ENCODE peak calls at places on chromosomes 11 and 22, in six cellular contexts. R, L, P, T, N and C are unnamed samples.
A peak's percentile ranks its signal among the peaks of the same experiment; 100 is the strongest.

GRCh38 chr22:24801906-24802504 is 4.0 kb upstream of the SGSM1 start:
- DNase-seq in R (no peak), L (no peak), P (no peak), T (no peak), N (no peak), C (no peak)

GRCh38 chr11:95282337-95282751 is 51.3 kb upstream of the SESN3 start:
- DNase-seq in R (no peak), L (no peak), P (no peak), T (no peak), N (no peak), C (no peak)

GRCh38 chr22:37077802-37078448 is 26.4 kb downstream of the KCTD17 start:
- DNase-seq in R (peak; percentile 62), L (no peak), P (no peak), T (peak; percentile 26), N (peak; percentile 71), C (peak; percentile 92)

GRCh38 chr11:64131657-64132387 is 34.1 kb downstream of the MACROD1 start:
- DNase-seq in R (no peak), L (no peak), P (no peak), T (no peak), N (no peak), C (no peak)

GRCh38 chr22:49391436-49391835 is 436.2 kb downstream of the BRD1 start:
- DNase-seq in R (no peak), L (no peak), P (peak; percentile 34), T (no peak), N (peak; percentile 9), C (peak; percentile 74)

GRCh38 chr11:17574799-17575144 is 27.7 kb downstream of the OTOG start:
- DNase-seq in R (no peak), L (no peak), P (peak; percentile 25), T (no peak), N (peak; percentile 9), C (peak; percentile 82)

GRCh38 chr11:27440090-27440489 is 32.5 kb downstream of the LGR4 start:
- DNase-seq in R (no peak), L (no peak), P (no peak), T (no peak), N (no peak), C (no peak)

GRCh38 chr11:6516865-6517264 is 19.8 kb downstream of the DNHD1 start:
- DNase-seq in R (no peak), L (no peak), P (no peak), T (no peak), N (no peak), C (no peak)

GRCh38 chr11:117486059-117486458 is 158.4 kb downstream of the CEP164 start:
- DNase-seq in R (no peak), L (no peak), P (no peak), T (no peak), N (no peak), C (no peak)

GRCh38 chr11:92440701-92441338 is 216.2 kb downstream of the FAT3 start:
- DNase-seq in R (no peak), L (no peak), P (no peak), T (no peak), N (no peak), C (no peak)

GRCh38 chr22:38435010-38435409 is 20.0 kb downstream of the KCNJ4 start:
- DNase-seq in R (no peak), L (no peak), P (no peak), T (no peak), N (no peak), C (no peak)

DNA sequence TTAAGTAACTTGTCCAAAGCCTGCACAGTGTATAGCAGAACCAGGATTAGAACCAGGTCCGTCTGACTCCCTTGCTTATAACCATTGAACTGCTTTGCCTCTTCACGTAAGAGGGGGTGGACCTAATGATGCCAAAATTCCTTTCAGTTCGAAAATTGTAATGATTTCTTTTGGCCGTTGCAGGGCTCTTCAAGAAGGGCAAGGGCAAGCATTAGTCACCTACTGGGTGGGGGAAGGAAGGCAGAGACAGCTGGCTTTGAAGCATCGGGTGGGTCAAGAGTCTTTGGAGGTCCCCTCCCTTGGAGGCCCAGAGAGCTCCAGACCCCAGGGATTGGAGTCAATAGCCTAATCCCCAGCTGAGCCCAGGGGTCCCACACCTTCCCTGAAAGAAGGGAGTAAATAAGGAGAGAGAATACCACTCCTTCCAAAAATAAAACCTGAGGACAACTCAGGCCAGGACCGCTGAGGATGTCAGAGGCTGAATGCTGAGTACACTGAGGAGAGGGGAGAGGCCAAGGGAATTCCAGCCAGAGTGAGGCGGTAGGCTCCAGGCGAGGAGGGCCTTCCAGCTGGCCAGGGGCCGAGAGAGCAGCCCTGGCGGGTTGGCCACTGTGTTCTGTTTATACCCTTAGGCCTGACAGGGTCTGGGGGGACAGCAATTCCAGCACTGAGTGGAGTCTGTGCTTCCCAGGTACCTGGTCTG is 14.1 kb downstream of the CREB3L1 start:
- DNase-seq in R (no peak), L (no peak), P (no peak), T (no peak), N (no peak), C (no peak)
- TF ChIP-seq CTCF in R (no peak), L (no peak), P (no peak), T (no peak), N (no peak), C (no peak)

GRCh38 chr22:40509401-40510134 is 127.0 kb downstream of the MRTFA start:
- DNase-seq in R (peak; percentile 67), L (no peak), P (no peak), T (no peak), N (no peak), C (peak; percentile 57)
- TF ChIP-seq POLR2A in R (no peak), L (no peak), P (no peak), T (no peak), N (no peak), C (no peak)

GRCh38 chr11:120401506-120401905 is 65.3 kb downstream of the ARHGEF12 start:
- DNase-seq in R (no peak), L (no peak), P (no peak), T (no peak), N (no peak), C (no peak)
- H3K4me3 ChIP-seq in R (no peak overlapping the region), L (no peak overlapping the region), P (no peak overlapping the region), T (no peak overlapping the region), N (peak overlapping the region; percentile 13), C (no peak overlapping the region)

DNA sequence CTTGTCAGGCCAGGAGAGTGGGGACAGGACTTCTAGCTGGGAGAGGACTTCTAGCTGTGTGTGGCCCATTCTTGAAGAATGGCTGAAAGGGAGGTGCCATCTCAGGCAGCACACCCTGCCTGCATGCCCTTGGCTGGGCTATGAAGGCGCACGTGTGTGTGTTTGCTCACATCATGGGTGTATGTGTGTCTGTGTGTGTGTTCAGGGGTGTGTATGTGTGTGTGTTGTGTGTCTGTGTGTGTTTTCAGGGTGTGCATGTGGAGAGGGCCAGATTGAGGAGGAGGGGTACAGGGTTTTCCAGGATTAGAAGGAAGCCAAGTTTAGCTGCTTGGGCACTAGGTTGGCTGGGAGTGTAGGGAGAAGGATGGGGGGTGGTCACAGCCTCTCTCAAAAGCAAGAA is 16.6 kb downstream of the TP53I11 start:
- DNase-seq in R (no peak), L (no peak), P (no peak), T (no peak), N (no peak), C (no peak)
- TF ChIP-seq CTCF in R (no peak), L (no peak), P (no peak), T (no peak), N (no peak), C (no peak)

GRCh38 chr11:72223615-72224586 is 666 bp upstream of the INPPL1 start:
- DNase-seq in R (no peak), L (no peak), P (no peak), T (peak; percentile 8), N (peak; percentile 62), C (no peak)
- TF ChIP-seq POLR2A in R (peak; percentile 42), L (no peak), P (no peak), T (no peak), N (no peak), C (no peak)

GRCh38 chr22:23682827-23683355 is 7.9 kb upstream of the RGL4 start:
- DNase-seq in R (peak; percentile 6), L (no peak), P (peak; percentile 28), T (no peak), N (no peak), C (no peak)

GRCh38 chr22:23684051-23684450 is 6.8 kb upstream of the RGL4 start:
- DNase-seq in R (no peak), L (no peak), P (peak; percentile 31), T (no peak), N (no peak), C (no peak)

GRCh38 chr22:23682082-23682481 is 8.7 kb upstream of the RGL4 start:
- DNase-seq in R (no peak), L (no peak), P (no peak), T (no peak), N (no peak), C (no peak)

GRCh38 chr22:23684561-23685031 is 6.2 kb upstream of the RGL4 start:
- DNase-seq in R (no peak), L (no peak), P (peak; percentile 48), T (no peak), N (no peak), C (no peak)

GRCh38 chr22:23683545-23683944 is 7.3 kb upstream of the RGL4 start:
- DNase-seq in R (no peak), L (no peak), P (no peak), T (no peak), N (no peak), C (no peak)
- H3K4me3 ChIP-seq in R (no peak overlapping the region), L (no peak overlapping the region), P (no peak overlapping the region), T (no peak overlapping the region), N (no peak overlapping the region), C (no peak overlapping the region)

DNA sequence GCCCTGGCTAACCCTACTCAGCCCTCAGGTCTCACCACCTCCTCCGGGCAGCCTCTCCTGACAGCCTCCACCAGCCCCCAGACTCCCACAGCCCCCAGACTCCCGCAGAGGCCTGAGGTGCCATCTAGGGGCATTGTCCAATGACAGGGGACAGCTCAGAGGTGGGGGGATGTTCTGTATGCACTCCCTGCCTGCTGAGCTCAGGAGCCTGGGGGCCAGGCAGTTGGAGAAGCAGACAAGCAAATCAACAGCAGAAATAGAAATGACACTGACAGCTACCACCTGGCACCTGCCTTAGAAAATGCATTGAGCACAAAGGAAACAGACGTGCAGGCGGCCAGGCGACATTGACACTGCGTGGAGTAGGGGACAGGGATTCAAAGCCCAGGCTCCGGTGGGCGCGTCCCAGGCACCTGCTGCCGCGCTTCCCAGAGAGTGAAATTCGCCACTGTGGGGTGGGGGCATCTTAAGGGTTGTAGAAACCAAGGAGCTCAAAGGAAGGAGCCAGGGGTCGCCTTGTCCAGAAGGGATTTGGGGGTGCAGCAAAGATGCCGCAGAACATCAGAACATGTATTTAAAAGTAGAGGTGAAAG is 22.5 kb upstream of the WNT7B start:
- DNase-seq in R (no peak), L (no peak), P (no peak), T (no peak), N (no peak), C (no peak)
- TF ChIP-seq CTCF in R (no peak), L (no peak), P (no peak), T (no peak), N (no peak), C (no peak)

GRCh38 chr11:68332186-68332585 is 19.8 kb downstream of the LRP5 start:
- DNase-seq in R (no peak), L (no peak), P (no peak), T (no peak), N (no peak), C (no peak)
- TF ChIP-seq POLR2A in R (no peak), L (no peak), P (no peak), T (no peak), N (no peak), C (no peak)

GRCh38 chr11:77410076-77410827 is 63.6 kb downstream of the PAK1 start:
- DNase-seq in R (no peak), L (no peak), P (no peak), T (no peak), N (no peak), C (no peak)
- H3K4me3 ChIP-seq in R (no peak overlapping the region), L (peak overlapping the region; percentile 66), P (no peak overlapping the region), T (no peak overlapping the region), N (no peak overlapping the region), C (no peak overlapping the region)